ENCODE peak calls at places on chromosomes 4 and X, in ten cellular contexts. G is ovary; U is H9; T is GM20000; Q is AG04449; Z is OCI-LY7; P is WERI-Rb-1; J is CD4-positive, alpha-beta T cell; E is GM10248; V is WTC11. S is an unnamed sample.

GRCh38 chr4:2462218-2462991 is 6.5 kb upstream of the RNF4 start:
- DNase-seq in G (peak; percentile 83), U (peak; percentile 70), T (peak; percentile 92), Q (no peak), Z (peak; percentile 84), P (peak; percentile 82), J (peak; percentile 58), E (peak; percentile 84), V (peak; percentile 72), S (peak; percentile 84)

GRCh38 chr4:5708829-5709680 is 696 bp upstream of the EVC2 start:
- DNase-seq in G (peak; percentile 59), U (peak; percentile 41), T (no peak), Q (no peak), Z (no peak), P (peak; percentile 63), J (no peak), E (no peak), V (no peak), S (no peak)

GRCh38 chr4:99117876-99118693 is 26.0 kb downstream of the ADH4 start:
- DNase-seq in G (no peak), U (no peak), T (peak; percentile 33), Q (no peak), Z (peak; percentile 24), P (no peak), J (no peak), E (peak; percentile 36), V (no peak), S (no peak)

GRCh38 chrX:36019164-36019563 is 99.6 kb downstream of the CFAP47 start:
- DNase-seq in G (no peak), U (no peak), T (no peak), Q (no peak), Z (no peak), P (no peak), J (no peak), E (no peak), V (no peak), S (no peak)

GRCh38 chr4:41155194-41155830 is 59.0 kb downstream of the APBB2 start:
- DNase-seq in G (no peak), U (no peak), T (no peak), Q (no peak), Z (no peak), P (no peak), J (no peak), E (no peak), V (no peak), S (no peak)

GRCh38 chrX:46488712-46489111 is 56.5 kb downstream of the ZNF674 start:
- DNase-seq in G (no peak), U (peak; percentile 37), T (no peak), Q (no peak), Z (no peak), P (no peak), J (no peak), E (no peak), V (peak; percentile 17), S (no peak)

GRCh38 chrX:119899125-119899524 is 3.4 kb downstream of the AKAP14 start:
- DNase-seq in G (no peak), U (no peak), T (no peak), Q (no peak), Z (no peak), P (no peak), J (no peak), E (no peak), V (no peak), S (no peak)

GRCh38 chr4:133157460-133158160 is 8.5 kb downstream of the PCDH10 start:
- DNase-seq in G (no peak), U (no peak), T (no peak), Q (no peak), Z (no peak), P (no peak), J (no peak), E (no peak), V (no peak), S (no peak)

GRCh38 chrX:15343075-15343476 is 7.8 kb upstream of the PIGA start:
- DNase-seq in G (no peak), U (no peak), T (no peak), Q (no peak), Z (no peak), P (no peak), J (no peak), E (no peak), V (no peak), S (no peak)

GRCh38 chrX:56994375-56995270 is 718 bp downstream of the SPIN3 start:
- DNase-seq in G (peak; percentile 36), U (no peak), T (no peak), Q (no peak), Z (no peak), P (no peak), J (no peak), E (no peak), V (no peak), S (peak; percentile 22)

GRCh38 chrX:76893930-76894329 is 466.4 kb downstream of the MAGEE1 start:
- DNase-seq in G (no peak), U (no peak), T (no peak), Q (no peak), Z (peak; percentile 1), P (no peak), J (no peak), E (no peak), V (no peak), S (no peak)

GRCh38 chr4:17324431-17324830 is 187.5 kb downstream of the QDPR start:
- DNase-seq in G (peak; percentile 37), U (peak; percentile 40), T (peak; percentile 33), Q (peak; percentile 9), Z (peak; percentile 69), P (peak; percentile 36), J (peak; percentile 22), E (peak; percentile 22), V (peak; percentile 53), S (peak; percentile 19)
- TF ChIP-seq CTCF in G (peak; percentile 25), U (peak; percentile 80), T (peak; percentile 24), Q (peak; percentile 46), Z (peak; percentile 90), P (peak; percentile 51), J (peak; percentile 63), E (no peak), V (peak; percentile 67), S (peak; percentile 64)

DNA sequence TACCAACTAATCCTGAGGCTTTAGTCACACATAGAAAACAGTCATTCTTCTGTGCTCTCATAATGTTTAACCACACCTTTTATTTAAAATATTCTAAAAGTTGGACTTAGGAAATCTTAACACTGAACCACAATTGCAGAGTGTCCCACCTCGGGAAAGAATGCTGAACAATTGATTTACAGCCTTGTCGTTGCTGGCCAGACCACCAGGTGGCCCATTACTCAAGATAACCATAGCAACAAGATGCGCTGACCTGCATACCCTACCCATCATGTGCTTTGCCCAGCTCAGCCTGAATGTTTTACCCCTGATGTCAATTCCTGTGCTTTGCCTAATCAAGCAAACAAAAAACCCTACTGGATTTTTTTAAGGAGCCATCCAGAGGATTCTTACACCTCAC is 100.7 kb downstream of the ARSJ start:
- DNase-seq in G (no peak), U (peak; percentile 86), T (no peak), Q (no peak), Z (peak; percentile 27), P (peak; percentile 49), J (no peak), E (no peak), V (peak; percentile 71), S (peak; percentile 58)
- TF ChIP-seq CTCF in G (no peak), U (peak; percentile 74), T (no peak), Q (peak; percentile 8), Z (peak; percentile 71), P (peak; percentile 67), J (no peak), E (no peak), V (peak; percentile 31), S (peak; percentile 81)

GRCh38 chrX:149512225-149512885 is 7.2 kb upstream of the IDS start:
- DNase-seq in G (no peak), U (peak; percentile 71), T (peak; percentile 37), Q (no peak), Z (peak; percentile 55), P (peak; percentile 57), J (peak; percentile 45), E (peak; percentile 46), V (peak; percentile 48), S (peak; percentile 51)
- TF ChIP-seq CTCF in G (no peak), U (peak; percentile 70), T (no peak), Q (peak; percentile 63), Z (peak; percentile 71), P (peak; percentile 72), J (peak; percentile 49), E (peak; percentile 45), V (peak; percentile 23), S (peak; percentile 61)

DNA sequence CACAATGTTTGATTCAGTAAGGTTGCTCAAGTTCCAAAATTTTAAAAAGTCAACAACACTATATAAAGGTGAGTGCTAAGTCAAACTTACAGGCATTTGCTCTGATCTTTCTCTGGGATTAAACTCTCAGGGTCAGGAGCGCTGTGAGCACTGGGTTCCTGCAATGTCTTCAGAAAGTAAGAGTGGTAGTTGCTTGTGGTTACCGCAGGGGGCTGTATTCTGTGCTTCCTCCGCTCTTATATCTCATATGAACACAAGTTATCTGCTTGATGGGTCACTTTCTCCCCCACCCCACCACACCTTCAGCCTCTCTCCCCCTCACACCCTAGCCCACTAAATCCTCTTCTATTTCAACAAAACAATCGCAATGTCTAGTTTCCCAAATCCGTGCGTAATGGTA is 116.4 kb upstream of the IGSF1 start:
- DNase-seq in G (no peak), U (no peak), T (no peak), Q (no peak), Z (no peak), P (no peak), J (no peak), E (no peak), V (no peak), S (no peak)
- TF ChIP-seq CTCF in G (no peak), U (peak; percentile 60), T (no peak), Q (no peak), Z (no peak), P (no peak), J (no peak), E (no peak), V (no peak), S (no peak)

S was measured in glutamatergic neuron.